ENCODE peak calls at places on chromosomes 12 and 14, in four cellular contexts. One of them, this sample, is unnamed.
A peak's percentile ranks its signal among the peaks of the same experiment; 100 is the strongest.

GRCh38 chr14:22460461-22461195 is 128.4 kb downstream of the DAD1 start:
- DNase-seq in GM12878: no peak
- DNase-seq in H1: no peak
- DNase-seq in HepG2: no peak
- DNase-seq in this sample: no peak

GRCh38 chr14:65098586-65098985 is 3.7 kb downstream of the MAX start:
- DNase-seq in GM12878: peak; percentile 37
- DNase-seq in H1: no peak
- DNase-seq in HepG2: no peak
- DNase-seq in this sample: no peak

GRCh38 chr12:6161124-6161882 is 36.8 kb upstream of the VWF start:
- DNase-seq in GM12878: no peak
- DNase-seq in H1: no peak
- DNase-seq in HepG2: no peak
- DNase-seq in this sample: no peak

GRCh38 chr12:6426882-6427671 is 17.7 kb upstream of the CD27 start:
- DNase-seq in GM12878: peak; percentile 97
- DNase-seq in H1: no peak
- DNase-seq in HepG2: no peak
- DNase-seq in this sample: no peak

GRCh38 chr14:28412076-28412475 is 354.5 kb upstream of the FOXG1 start:
- DNase-seq in GM12878: no peak
- DNase-seq in H1: no peak
- DNase-seq in HepG2: no peak
- DNase-seq in this sample: no peak

GRCh38 chr12:71840226-71840847 is 778 bp downstream of the TBC1D15 start:
- DNase-seq in GM12878: no peak
- DNase-seq in H1: no peak
- DNase-seq in HepG2: peak; percentile 48
- DNase-seq in this sample: no peak

GRCh38 chr12:120468271-120468845 is 1.2 kb downstream of the SRSF9 start:
- DNase-seq in GM12878: no peak
- DNase-seq in H1: no peak
- DNase-seq in HepG2: peak; percentile 44
- DNase-seq in this sample: no peak

GRCh38 chr14:72457641-72458040 is 436.3 kb downstream of the DPF3 start:
- DNase-seq in GM12878: no peak
- DNase-seq in H1: no peak
- DNase-seq in HepG2: no peak
- DNase-seq in this sample: no peak

GRCh38 chr12:120267736-120268135 is 2.2 kb upstream of the PXN start:
- DNase-seq in GM12878: no peak
- DNase-seq in H1: no peak
- DNase-seq in HepG2: no peak
- DNase-seq in this sample: no peak

GRCh38 chr12:81084848-81085350 is 7.0 kb downstream of the ACSS3 start:
- DNase-seq in GM12878: no peak
- DNase-seq in H1: no peak
- DNase-seq in HepG2: no peak
- DNase-seq in this sample: no peak

GRCh38 chr14:31441273-31442110 is 15.8 kb downstream of the DTD2 start:
- DNase-seq in GM12878: no peak
- DNase-seq in H1: no peak
- DNase-seq in HepG2: no peak
- DNase-seq in this sample: no peak

GRCh38 chr12:108967869-108968540 is 52.9 kb downstream of the SVOP start:
- DNase-seq in GM12878: no peak
- DNase-seq in H1: no peak
- DNase-seq in HepG2: peak; percentile 65
- DNase-seq in this sample: no peak

GRCh38 chr12:39618701-39619100 is 902 bp downstream of the ABCD2 start:
- DNase-seq in GM12878: no peak
- DNase-seq in H1: no peak
- DNase-seq in HepG2: no peak
- DNase-seq in this sample: no peak

GRCh38 chr12:99600388-99600787 is 47.2 kb upstream of the GARIN6 start:
- DNase-seq in GM12878: peak; percentile 37
- DNase-seq in H1: no peak
- DNase-seq in HepG2: no peak
- DNase-seq in this sample: no peak

GRCh38 chr14:99055019-99055418 is 217.0 kb downstream of the BCL11B start:
- DNase-seq in GM12878: no peak
- DNase-seq in H1: no peak
- DNase-seq in HepG2: no peak
- DNase-seq in this sample: no peak

GRCh38 chr14:75133597-75133996 is 6.7 kb upstream of the NEK9 start:
- DNase-seq in GM12878: no peak
- DNase-seq in H1: no peak
- DNase-seq in HepG2: no peak
- DNase-seq in this sample: no peak

GRCh38 chr14:90330203-90331196 is 1.2 kb downstream of the NRDE2 start:
- DNase-seq in GM12878: no peak
- DNase-seq in H1: no peak
- DNase-seq in HepG2: no peak
- DNase-seq in this sample: no peak

GRCh38 chr14:55884819-55885218 is 233.4 kb upstream of the PELI2 start:
- DNase-seq in GM12878: no peak
- DNase-seq in H1: no peak
- DNase-seq in HepG2: no peak
- DNase-seq in this sample: no peak

GRCh38 chr14:55893695-55894094 is 224.5 kb upstream of the PELI2 start:
- DNase-seq in GM12878: no peak
- DNase-seq in H1: no peak
- DNase-seq in HepG2: no peak
- DNase-seq in this sample: no peak

GRCh38 chr12:27164330-27165045 is 79.6 kb upstream of the STK38L start:
- DNase-seq in GM12878: no peak
- DNase-seq in H1: no peak
- DNase-seq in HepG2: no peak
- DNase-seq in this sample: no peak

DNA sequence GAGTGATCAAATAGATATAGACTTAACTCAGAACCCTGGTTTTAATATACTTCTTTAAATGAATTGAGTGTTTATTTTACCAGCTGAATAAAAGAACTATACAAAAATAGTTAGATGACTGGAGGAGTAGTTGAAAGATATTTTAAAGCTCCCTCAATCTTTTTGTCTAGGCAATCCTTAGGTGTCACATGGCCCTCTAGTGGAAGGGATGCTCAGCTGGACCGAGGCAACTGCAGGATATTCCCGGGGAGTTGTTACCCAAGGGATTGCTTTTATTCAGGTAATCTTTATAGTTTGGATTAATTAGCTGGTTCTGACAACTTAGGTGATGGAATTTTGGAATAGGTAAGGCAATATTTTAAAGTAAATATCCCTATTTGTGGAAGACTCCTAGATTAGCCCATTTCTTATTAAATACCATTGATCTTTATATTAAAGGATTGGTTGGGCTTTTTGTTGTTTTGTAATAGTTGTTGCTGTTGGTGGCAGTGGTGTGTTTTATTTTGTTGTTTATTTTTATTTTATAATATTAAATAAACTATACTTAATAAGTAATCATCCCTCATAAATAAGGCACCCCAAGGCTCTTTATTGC is 57.1 kb downstream of the ZDHHC17 start:
- DNase-seq in GM12878: no peak
- DNase-seq in H1: peak; percentile 5
- DNase-seq in HepG2: peak; percentile 35
- DNase-seq in this sample: peak; percentile 39
- TF ChIP-seq SUZ12 in GM12878: no peak
- TF ChIP-seq SUZ12 in H1: no peak
- TF ChIP-seq SUZ12 in HepG2: no peak
- TF ChIP-seq SUZ12 in this sample: no peak

GRCh38 chr12:46390304-46390703 is 17.7 kb upstream of the SLC38A2 start:
- DNase-seq in GM12878: no peak
- DNase-seq in H1: no peak
- DNase-seq in HepG2: peak; percentile 46
- DNase-seq in this sample: no peak

GRCh38 chr12:46387697-46388096 is 15.1 kb upstream of the SLC38A2 start:
- DNase-seq in GM12878: no peak
- DNase-seq in H1: no peak
- DNase-seq in HepG2: no peak
- DNase-seq in this sample: no peak

GRCh38 chr12:46389130-46389616 is 16.6 kb upstream of the SLC38A2 start:
- DNase-seq in GM12878: no peak
- DNase-seq in H1: no peak
- DNase-seq in HepG2: no peak
- DNase-seq in this sample: no peak

GRCh38 chr12:46386877-46387629 is 14.5 kb upstream of the SLC38A2 start:
- DNase-seq in GM12878: no peak
- DNase-seq in H1: no peak
- DNase-seq in HepG2: no peak
- DNase-seq in this sample: no peak

DNA sequence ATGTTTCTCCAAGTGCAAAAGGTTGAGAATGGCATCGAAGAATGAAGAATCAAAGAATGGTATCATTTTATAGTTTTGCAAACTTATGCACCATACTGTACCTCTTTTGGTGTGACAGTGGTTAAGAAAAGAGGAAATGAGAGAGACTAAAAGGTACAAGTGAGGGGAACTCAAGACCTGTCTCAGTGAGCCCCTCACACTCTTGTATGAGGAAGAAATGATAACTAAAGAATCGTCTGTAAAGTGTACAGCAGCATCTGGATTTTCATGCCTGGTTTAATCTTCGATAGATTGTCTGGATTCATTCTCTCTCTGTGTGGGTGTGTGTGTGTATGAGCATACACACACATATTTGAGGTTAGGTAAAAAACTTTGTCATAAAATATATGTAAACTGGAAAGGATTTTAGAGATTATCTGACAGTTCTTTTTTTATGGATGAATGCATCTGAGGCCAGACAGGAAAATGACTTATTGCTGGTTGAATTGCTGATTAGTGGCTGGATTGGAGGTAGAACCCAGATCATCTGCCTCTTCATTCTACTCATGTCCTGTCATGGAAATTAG is 15.9 kb upstream of the SLC38A2 start:
- DNase-seq in GM12878: peak; percentile 75
- DNase-seq in H1: no peak
- DNase-seq in HepG2: no peak
- DNase-seq in this sample: no peak
- H3K4me3 ChIP-seq in GM12878: peak overlapping the region; percentile 37
- H3K4me3 ChIP-seq in H1: no peak overlapping the region
- H3K4me3 ChIP-seq in HepG2: no peak overlapping the region
- H3K4me3 ChIP-seq in this sample: no peak overlapping the region

GRCh38 chr14:54489731-54490447 is 1.1 kb upstream of the GMFB start:
- DNase-seq in GM12878: no peak
- DNase-seq in H1: no peak
- DNase-seq in HepG2: no peak
- DNase-seq in this sample: no peak
- TF ChIP-seq SUZ12 in GM12878: no peak
- TF ChIP-seq SUZ12 in H1: no peak
- TF ChIP-seq SUZ12 in HepG2: no peak
- TF ChIP-seq SUZ12 in this sample: no peak

DNA sequence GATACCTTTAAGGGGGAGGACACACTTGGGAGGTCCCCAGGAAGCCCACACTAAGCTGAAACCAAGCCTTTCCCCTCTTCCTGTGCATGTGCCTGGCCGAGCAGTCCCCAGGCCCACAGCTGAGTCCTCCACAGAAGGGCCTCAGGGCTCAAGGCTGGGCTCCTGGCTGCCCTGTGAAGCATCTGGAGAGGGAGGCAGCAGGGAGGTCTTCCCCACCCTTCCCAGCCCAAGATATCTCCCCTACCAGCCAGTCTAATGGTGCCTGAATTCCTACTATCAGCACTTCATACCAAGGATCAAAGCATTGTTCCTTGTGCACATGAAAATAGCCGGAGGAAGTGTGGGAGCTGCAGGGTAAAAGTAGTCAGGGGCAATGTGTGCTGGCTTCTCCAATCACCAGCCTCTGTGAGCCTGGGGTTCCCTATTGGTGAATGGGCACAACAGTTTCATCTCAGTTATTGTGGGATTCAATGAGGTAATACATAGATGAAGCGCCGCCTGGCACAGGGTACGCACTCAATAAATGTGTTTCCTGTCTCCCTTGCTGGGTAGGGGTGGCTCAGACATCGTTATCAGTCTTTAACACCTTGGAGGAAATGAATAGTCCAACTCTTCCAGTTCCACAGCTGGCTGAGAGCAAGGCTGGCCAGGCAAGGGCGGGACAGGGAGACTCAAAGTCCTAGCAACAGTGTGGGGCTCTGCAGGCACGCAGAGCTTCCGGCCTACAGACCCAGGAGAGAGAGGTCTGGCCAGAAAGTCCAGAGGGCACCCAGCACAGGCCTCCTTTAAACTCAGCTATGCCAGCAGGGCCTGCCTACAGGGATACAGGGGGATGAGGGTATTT is 39.1 kb upstream of the PNMA1 start:
- DNase-seq in GM12878: no peak
- DNase-seq in H1: no peak
- DNase-seq in HepG2: peak; percentile 84
- DNase-seq in this sample: no peak
- H3K4me3 ChIP-seq in GM12878: peak overlapping the region; percentile 83
- H3K4me3 ChIP-seq in H1: no peak overlapping the region
- H3K4me3 ChIP-seq in HepG2: peak overlapping the region; percentile 18
- H3K4me3 ChIP-seq in this sample: no peak overlapping the region

GRCh38 chr12:82412246-82412645 is 53.9 kb downstream of the METTL25 start:
- DNase-seq in GM12878: no peak
- DNase-seq in H1: no peak
- DNase-seq in HepG2: no peak
- DNase-seq in this sample: no peak

GRCh38 chr12:82413994-82414393 is 55.7 kb downstream of the METTL25 start:
- DNase-seq in GM12878: no peak
- DNase-seq in H1: no peak
- DNase-seq in HepG2: no peak
- DNase-seq in this sample: no peak

GRCh38 chr12:82411561-82412230 is 53.4 kb downstream of the METTL25 start:
- DNase-seq in GM12878: no peak
- DNase-seq in H1: no peak
- DNase-seq in HepG2: no peak
- DNase-seq in this sample: no peak

GRCh38 chr12:82414926-82415325 is 56.6 kb downstream of the METTL25 start:
- DNase-seq in GM12878: no peak
- DNase-seq in H1: no peak
- DNase-seq in HepG2: no peak
- DNase-seq in this sample: no peak

DNA sequence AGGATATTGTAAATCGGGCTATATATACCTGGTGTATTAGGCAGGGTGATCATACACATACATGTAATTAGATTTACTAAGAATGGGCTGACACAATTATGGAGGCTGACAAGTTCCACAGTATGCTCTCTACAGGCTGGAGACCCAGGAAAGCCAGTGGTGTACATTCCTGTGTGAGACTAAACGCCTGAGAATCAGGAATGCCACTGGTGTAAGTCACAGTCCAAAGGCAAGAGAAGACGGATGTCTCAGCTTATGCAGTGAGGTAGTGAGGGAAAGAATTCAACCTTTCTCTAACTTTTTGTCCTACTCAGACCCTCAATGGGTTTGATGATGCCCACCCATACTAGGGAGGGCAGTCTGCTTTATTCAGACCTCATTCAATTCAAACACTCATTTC is 57.1 kb downstream of the METTL25 start:
- DNase-seq in GM12878: no peak
- DNase-seq in H1: no peak
- DNase-seq in HepG2: no peak
- DNase-seq in this sample: no peak
- TF ChIP-seq SUZ12 in GM12878: no peak
- TF ChIP-seq SUZ12 in H1: no peak
- TF ChIP-seq SUZ12 in HepG2: no peak
- TF ChIP-seq SUZ12 in this sample: no peak